ENCODE peak calls at places on chromosomes 3 and 15, in eight cellular contexts. V is foreskin melanocyte, U is cerebellum, C is HS-5, R is stomach, Q is SW480, F is HuH-7.5, A is ACHN. I is an unnamed sample.

GRCh38 chr3:26099692-26100091 is 309.8 kb downstream of the OXSM start:
- DNase-seq in C (no peak), Q (peak), R (no peak), F (no peak), V (no peak), A (no peak), U (no peak), I (peak)

GRCh38 chr3:61564405-61565059 is 3.2 kb downstream of the PTPRG start:
- DNase-seq in C (no peak), R (peak), U (peak), Q (no peak), F (no peak), V (peak), A (peak), I (no peak)

GRCh38 chr15:25727867-25728600 is 135.1 kb downstream of the ATP10A start:
- DNase-seq in U (no peak), A (no peak), C (no peak), Q (no peak), R (peak), V (no peak), F (no peak), I (no peak)

GRCh38 chr15:99361541-99362185 is 110.4 kb downstream of the LRRC28 start:
- DNase-seq in C (no peak), Q (no peak), R (no peak), V (no peak), U (no peak), F (no peak), A (no peak), I (no peak)

GRCh38 chr15:58295637-58296036 is 136.2 kb upstream of the LIPC start:
- DNase-seq in R (no peak), A (no peak), U (no peak), C (no peak), F (no peak), Q (no peak), V (no peak), I (no peak)

GRCh38 chr3:157785071-157785826 is 282.0 kb upstream of the VEPH1 start:
- DNase-seq in V (peak), U (no peak), Q (peak), C (peak), A (peak), R (no peak), F (peak), I (peak)

GRCh38 chr15:91537868-91538267 is 315.6 kb upstream of the SLCO3A1 start:
- DNase-seq in Q (no peak), R (no peak), A (no peak), V (no peak), U (no peak), C (no peak), F (no peak), I (no peak)

GRCh38 chr3:149442845-149443544 is 31.5 kb upstream of the TM4SF4 start:
- DNase-seq in V (peak), F (no peak), A (no peak), C (peak), Q (peak), R (no peak), U (no peak), I (peak)

GRCh38 chr3:8561365-8561764 is 59.7 kb downstream of the LMCD1 start:
- DNase-seq in R (no peak), F (no peak), A (no peak), Q (no peak), U (no peak), V (no peak), C (no peak), I (no peak)

GRCh38 chr15:99487337-99487730 is 78.5 kb upstream of the MEF2A start:
- DNase-seq in F (no peak), R (no peak), C (no peak), A (no peak), U (no peak), Q (no peak), V (no peak), I (no peak)

GRCh38 chr3:162390891-162391290 is 894.3 kb downstream of the OTOL1 start:
- DNase-seq in A (no peak), F (no peak), Q (no peak), V (no peak), U (no peak), R (no peak), C (peak), I (peak)

GRCh38 chr3:122694966-122695365 is 14.3 kb downstream of the PARP14 start:
- DNase-seq in R (no peak), F (no peak), A (no peak), V (no peak), Q (no peak), C (no peak), U (no peak), I (no peak)

GRCh38 chr3:170007031-170007663 is 30.6 kb upstream of the GPR160 start:
- DNase-seq in C (peak), V (no peak), Q (peak), F (no peak), U (no peak), R (no peak), A (no peak), I (no peak)